ENCODE peak calls at places on chromosomes 3 and 15, in nine cellular contexts. Z is astrocyte of the spinal cord, V is fibroblast of pulmonary artery, I is foreskin fibroblast, O is dorsolateral prefrontal cortex, W is Peyer's patch, S is cardiac muscle cell, M is lower leg skin, T is AG09309. J is an unnamed sample.

GRCh38 chr15:52790166-52790708 is at the start of gene ONECUT1:
- DNase-seq in W (peak), V (peak), S (peak), T (no peak), I (peak), Z (peak), O (peak), M (no peak), J (no peak)

GRCh38 chr3:101873619-101874018 is 24.3 kb downstream of the NFKBIZ start:
- DNase-seq in O (no peak), Z (peak), T (no peak), S (no peak), I (peak), M (no peak), W (no peak), V (peak), J (no peak)

GRCh38 chr3:45931476-45931875 is 11.8 kb upstream of the CXCR6 start:
- DNase-seq in O (peak), I (no peak), V (no peak), T (no peak), M (no peak), W (no peak), Z (no peak), S (no peak), J (no peak)

GRCh38 chr3:72273615-72274014 is 488.7 kb upstream of the PROK2 start:
- DNase-seq in T (peak), I (peak), Z (peak), S (peak), O (no peak), M (no peak), V (peak), W (no peak), J (no peak)

GRCh38 chr3:126300001-126300760 is 57.0 kb downstream of the KLF15 start:
- DNase-seq in Z (no peak), W (no peak), M (no peak), V (no peak), T (no peak), I (no peak), S (no peak), O (no peak), J (no peak)

GRCh38 chr3:47485812-47486211 is 10.1 kb upstream of the SCAP start:
- DNase-seq in M (no peak), W (no peak), V (no peak), I (peak), T (no peak), S (no peak), O (no peak), Z (no peak), J (no peak)

GRCh38 chr3:31895471-31895870 is 85.6 kb downstream of the OSBPL10 start:
- DNase-seq in O (no peak), W (no peak), S (no peak), M (no peak), T (peak), I (peak), Z (no peak), V (no peak), J (no peak)

GRCh38 chr3:95707268-95707667 is 1107.1 kb upstream of the EPHA6 start:
- DNase-seq in W (no peak), Z (no peak), M (no peak), S (no peak), I (no peak), V (no peak), T (no peak), O (no peak), J (no peak)

GRCh38 chr3:171135536-171135935 is 109.0 kb upstream of the SLC2A2 start:
- DNase-seq in I (peak), S (no peak), W (no peak), T (no peak), Z (no peak), V (no peak), M (no peak), O (no peak), J (no peak)

GRCh38 chr3:196988241-196989029 is 19.8 kb upstream of the PIGZ start:
- DNase-seq in V (no peak), I (peak), Z (no peak), S (no peak), O (no peak), W (peak), T (no peak), M (no peak), J (peak)

GRCh38 chr3:57815034-57815433 is 58.9 kb downstream of the SLMAP start:
- DNase-seq in V (no peak), T (no peak), M (no peak), S (no peak), I (no peak), Z (no peak), O (no peak), W (peak), J (no peak)

GRCh38 chr3:57596495-57597239 is 477 bp downstream of the ARF4 start:
- DNase-seq in V (peak), M (peak), W (peak), O (peak), Z (peak), I (peak), S (peak), T (peak), J (peak)

GRCh38 chr15:38547255-38547997 is 17.2 kb downstream of the RASGRP1 start:
- DNase-seq in Z (no peak), I (peak), O (no peak), V (peak), W (no peak), M (no peak), S (peak), T (peak), J (no peak)

GRCh38 chr15:83626171-83626802 is 27.6 kb upstream of the ADAMTSL3 start:
- DNase-seq in M (no peak), I (peak), O (no peak), T (no peak), W (no peak), V (peak), Z (no peak), S (peak), J (no peak)

DNA sequence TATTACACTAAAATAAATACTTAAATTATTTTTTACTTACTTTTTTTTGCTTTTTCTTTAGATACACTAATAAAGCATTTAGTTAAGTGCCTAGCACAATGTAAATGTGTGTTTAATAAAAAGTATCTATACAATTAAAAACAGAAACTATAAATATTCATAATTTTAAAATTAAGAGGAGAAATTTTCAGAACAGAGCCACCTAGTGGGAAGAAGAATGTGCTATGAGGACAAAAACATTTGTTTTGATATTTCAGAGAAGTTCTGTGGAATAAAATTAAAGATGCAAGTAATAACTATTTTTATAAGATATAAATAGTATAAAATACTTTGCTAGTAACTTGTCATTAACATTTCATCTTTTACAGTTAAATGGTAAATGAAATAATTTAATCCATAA is 33.6 kb upstream of the PLSCR5 start:
- DNase-seq in T (no peak), S (no peak), O (no peak), Z (no peak), M (no peak), I (peak), V (peak), W (no peak), J (no peak)
- TF ChIP-seq CTCF in T (peak), S (peak), O (peak), Z (peak), M (no peak), I (peak), V (peak), W (no peak), J (peak)

GRCh38 chr3:4571690-4572334 is 78.7 kb downstream of the ITPR1 start:
- DNase-seq in T (no peak), V (peak), I (no peak), O (no peak), W (no peak), M (no peak), Z (no peak), S (peak), J (no peak)
- TF ChIP-seq CTCF in T (no peak), V (peak), I (no peak), O (no peak), W (no peak), M (no peak), Z (no peak), S (no peak), J (peak)

GRCh38 chr15:42066764-42067415 is 27.5 kb downstream of the PLA2G4D start:
- DNase-seq in M (no peak), T (no peak), I (no peak), V (no peak), S (no peak), O (no peak), W (no peak), Z (no peak), J (no peak)
- TF ChIP-seq CTCF in M (no peak), T (no peak), I (no peak), V (no peak), S (no peak), O (no peak), W (no peak), Z (no peak), J (peak)

GRCh38 chr3:11719406-11720219 is 75.9 kb upstream of the VGLL4 start:
- DNase-seq in O (peak), T (no peak), Z (peak), I (peak), V (peak), W (peak), M (peak), S (peak), J (no peak)
- TF ChIP-seq CTCF in O (no peak), T (no peak), Z (no peak), I (no peak), V (no peak), W (no peak), M (no peak), S (no peak), J (no peak)

DNA sequence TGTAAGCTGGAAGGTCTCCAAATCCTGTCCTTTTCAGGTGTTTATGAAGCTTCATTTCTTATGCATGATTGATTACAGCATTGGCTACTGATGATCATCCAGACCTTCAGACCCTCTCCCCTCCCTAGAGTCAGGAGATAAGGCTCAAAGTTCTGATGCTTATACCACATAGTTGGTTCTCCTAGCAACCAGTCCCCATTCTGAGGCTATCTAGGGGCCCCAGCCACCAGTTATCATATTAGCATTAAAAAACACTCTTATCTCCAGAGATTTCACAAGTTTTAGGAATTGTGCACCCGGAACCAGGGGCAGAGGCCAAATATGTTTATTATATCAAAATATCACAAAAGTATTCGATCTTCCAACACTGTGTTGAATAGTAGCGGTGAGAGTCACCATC is 953.1 kb downstream of the FHIT start:
- DNase-seq in I (no peak), Z (no peak), M (no peak), T (no peak), W (no peak), V (no peak), O (no peak), S (no peak), J (no peak)
- TF ChIP-seq CTCF in I (no peak), Z (no peak), M (no peak), T (no peak), W (no peak), V (no peak), O (no peak), S (no peak), J (no peak)

J was measured in CD14-positive monocyte.